ENCODE peak calls at places on chromosomes 12 and 14, in six cellular contexts. F is hypothalamus; P is NCI-H2081; W is HFFc6; K is AG04450; R is naive thymus-derived CD4-positive, alpha-beta T cell. B is an unnamed sample.

GRCh38 chr14:76918751-76919421 is 92.7 kb downstream of the LRRC74A start:
- DNase-seq in F (peak; percentile 84), P (peak; percentile 49), W (peak; percentile 99), K (peak; percentile 96), R (no peak), B (peak; percentile 96)

GRCh38 chr14:50531595-50532501 is 521 bp downstream of the MAP4K5 start:
- DNase-seq in F (peak; percentile 50), P (peak; percentile 55), W (no peak), K (no peak), R (no peak), B (peak; percentile 87)

GRCh38 chr12:91249059-91250055 is 66.7 kb upstream of the DCN start:
- DNase-seq in F (no peak), P (no peak), W (no peak), K (no peak), R (no peak), B (no peak)

GRCh38 chr12:203462-204260 is 10.3 kb downstream of the SLC6A12 start:
- DNase-seq in F (peak; percentile 44), P (no peak), W (no peak), K (no peak), R (no peak), B (no peak)

GRCh38 chr12:6200266-6201198 is at the start of gene CD9:
- DNase-seq in F (peak; percentile 46), P (no peak), W (no peak), K (no peak), R (peak; percentile 54), B (peak; percentile 75)

GRCh38 chr12:116306536-116306935 is 29.0 kb upstream of the MED13L start:
- DNase-seq in F (no peak), P (no peak), W (no peak), K (no peak), R (no peak), B (no peak)

GRCh38 chr14:86402547-86402946 is 872.6 kb downstream of the FLRT2 start:
- DNase-seq in F (no peak), P (no peak), W (no peak), K (no peak), R (no peak), B (no peak)

GRCh38 chr14:87430810-87431209 is 562.2 kb downstream of the GALC start:
- DNase-seq in F (no peak), P (no peak), W (no peak), K (peak; percentile 47), R (no peak), B (no peak)

GRCh38 chr14:85416771-85417170 is 113.2 kb upstream of the FLRT2 start:
- DNase-seq in F (no peak), P (no peak), W (peak; percentile 72), K (peak; percentile 16), R (no peak), B (no peak)

GRCh38 chr14:30621354-30621953 is 665 bp upstream of the SCFD1 start:
- DNase-seq in F (peak; percentile 2), P (peak; percentile 36), W (peak; percentile 4), K (no peak), R (peak; percentile 25), B (peak; percentile 28)

GRCh38 chr14:103522028-103522581 is 525 bp downstream of the CKB start:
- DNase-seq in F (no peak), P (peak; percentile 45), W (no peak), K (no peak), R (no peak), B (peak; percentile 66)

GRCh38 chr12:2526371-2526770 is 268.4 kb upstream of the FKBP4 start:
- DNase-seq in F (no peak), P (no peak), W (no peak), K (no peak), R (no peak), B (no peak)

GRCh38 chr12:47218191-47218654 is 138.5 kb upstream of the AMIGO2 start:
- DNase-seq in F (no peak), P (no peak), W (no peak), K (no peak), R (no peak), B (no peak)

GRCh38 chr12:70091021-70091521 is 152.2 kb upstream of the CNOT2 start:
- DNase-seq in F (no peak), P (no peak), W (no peak), K (no peak), R (no peak), B (no peak)

GRCh38 chr12:63400746-63401145 is 249.7 kb upstream of the AVPR1A start:
- DNase-seq in F (no peak), P (peak; percentile 64), W (no peak), K (no peak), R (no peak), B (no peak)

GRCh38 chr14:33987565-33988080 is 36.7 kb upstream of the EGLN3 start:
- DNase-seq in F (no peak), P (no peak), W (no peak), K (no peak), R (no peak), B (no peak)

GRCh38 chr12:83042441-83043215 is 355.9 kb downstream of the TMTC2 start:
- DNase-seq in F (no peak), P (no peak), W (no peak), K (no peak), R (no peak), B (no peak)

GRCh38 chr12:27164330-27165045 is 79.6 kb upstream of the STK38L start:
- DNase-seq in F (no peak), P (no peak), W (no peak), K (no peak), R (no peak), B (no peak)

GRCh38 chr12:27595231-27595642 is 71.2 kb downstream of the PPFIBP1 start:
- DNase-seq in F (peak; percentile 7), P (no peak), W (peak; percentile 93), K (peak; percentile 61), R (no peak), B (peak; percentile 29)

GRCh38 chr14:65237023-65237814 is 134.9 kb upstream of the MAX start:
- DNase-seq in F (no peak), P (no peak), W (peak; percentile 9), K (no peak), R (no peak), B (no peak)

GRCh38 chr12:102059343-102059742 is 2.4 kb downstream of the WASHC3 start:
- DNase-seq in F (no peak), P (no peak), W (no peak), K (no peak), R (no peak), B (no peak)

GRCh38 chr12:127773520-127773919 is 493.4 kb upstream of the TMEM132C start:
- DNase-seq in F (no peak), P (no peak), W (no peak), K (no peak), R (no peak), B (no peak)

GRCh38 chr14:77955816-77956796 is 156.2 kb downstream of the ADCK1 start:
- DNase-seq in F (no peak), P (no peak), W (no peak), K (no peak), R (no peak), B (no peak)

GRCh38 chr12:52521581-52522266 is 1.5 kb upstream of the KRT5 start:
- DNase-seq in F (no peak), P (no peak), W (peak; percentile 53), K (no peak), R (peak; percentile 3), B (peak; percentile 10)

GRCh38 chr14:67837011-67837624 is 17.5 kb downstream of the RAD51B start:
- DNase-seq in F (no peak), P (peak; percentile 57), W (peak; percentile 83), K (peak; percentile 61), R (no peak), B (peak; percentile 47)

GRCh38 chr12:132881853-132882252 is 5.6 kb downstream of the CHFR start:
- DNase-seq in F (no peak), P (no peak), W (peak; percentile 53), K (peak; percentile 24), R (no peak), B (no peak)

GRCh38 chr12:18383203-18383602 is 121.9 kb downstream of the PIK3C2G start:
- DNase-seq in F (no peak), P (no peak), W (peak; percentile 80), K (peak; percentile 55), R (no peak), B (no peak)

GRCh38 chr14:68634874-68635601 is 157.8 kb downstream of the ZFP36L1 start:
- DNase-seq in F (no peak), P (no peak), W (no peak), K (no peak), R (no peak), B (no peak)

GRCh38 chr12:77167801-77168200 is 102.4 kb upstream of the E2F7 start:
- DNase-seq in F (no peak), P (no peak), W (peak; percentile 9), K (no peak), R (no peak), B (no peak)

GRCh38 chr12:115451785-115452736 is 768.1 kb upstream of the TBX3 start:
- DNase-seq in F (no peak), P (no peak), W (no peak), K (no peak), R (no peak), B (peak; percentile 18)

GRCh38 chr14:28264306-28264705 is 502.3 kb upstream of the FOXG1 start:
- DNase-seq in F (no peak), P (no peak), W (no peak), K (no peak), R (no peak), B (no peak)

GRCh38 chr14:68888025-68888850 is 90.9 kb downstream of the ACTN1 start:
- DNase-seq in F (no peak), P (no peak), W (no peak), K (no peak), R (no peak), B (no peak)

GRCh38 chr14:77024171-77024627 is 4.3 kb downstream of the IRF2BPL start:
- DNase-seq in F (no peak), P (no peak), W (no peak), K (no peak), R (peak; percentile 68), B (peak; percentile 66)

GRCh38 chr14:88002421-88002820 is 2.5 kb upstream of the GPR65 start:
- DNase-seq in F (no peak), P (no peak), W (no peak), K (no peak), R (no peak), B (no peak)

GRCh38 chr12:76505050-76505449 is 54.5 kb downstream of the OSBPL8 start:
- DNase-seq in F (no peak), P (no peak), W (no peak), K (no peak), R (no peak), B (no peak)

GRCh38 chr12:47088021-47088944 is 8.5 kb upstream of the AMIGO2 start:
- DNase-seq in F (no peak), P (peak; percentile 94), W (no peak), K (no peak), R (no peak), B (no peak)

GRCh38 chr14:76767681-76768055 is 6.4 kb downstream of the VASH1 start:
- DNase-seq in F (no peak), P (no peak), W (no peak), K (no peak), R (no peak), B (no peak)

B was measured in pancreas.